ENCODE peak calls at places on chromosome 16, in seven cellular contexts. One of them, this sample, is unnamed.

GRCh38 chr16:66891360-66891759 is 11.0 kb downstream of the PDP2 start:
- DNase-seq in lung: no peak
- DNase-seq in brain microvascular endothelial cell: no peak
- DNase-seq in bronchial epithelial cell: no peak
- DNase-seq in transverse colon: no peak
- DNase-seq in fibroblast of the aortic adventitia: no peak
- DNase-seq in AG04449: no peak
- DNase-seq in this sample: no peak

GRCh38 chr16:25875956-25876608 is 184.3 kb downstream of the HS3ST4 start:
- DNase-seq in transverse colon: no peak
- DNase-seq in lung: no peak
- DNase-seq in bronchial epithelial cell: no peak
- DNase-seq in brain microvascular endothelial cell: no peak
- DNase-seq in AG04449: no peak
- DNase-seq in fibroblast of the aortic adventitia: no peak
- DNase-seq in this sample: no peak

GRCh38 chr16:81201267-81201666 is 37.2 kb upstream of the BCO1 start:
- DNase-seq in transverse colon: no peak
- DNase-seq in fibroblast of the aortic adventitia: peak; percentile 22
- DNase-seq in bronchial epithelial cell: no peak
- DNase-seq in AG04449: no peak
- DNase-seq in brain microvascular endothelial cell: no peak
- DNase-seq in lung: no peak
- DNase-seq in this sample: no peak

GRCh38 chr16:75928295-75928694 is 202.0 kb upstream of the CPHXL start:
- DNase-seq in AG04449: no peak
- DNase-seq in transverse colon: no peak
- DNase-seq in lung: no peak
- DNase-seq in fibroblast of the aortic adventitia: no peak
- DNase-seq in brain microvascular endothelial cell: no peak
- DNase-seq in bronchial epithelial cell: peak; percentile 42
- DNase-seq in this sample: no peak

GRCh38 chr16:14186007-14186953 is 115.2 kb downstream of the MRTFB start:
- DNase-seq in transverse colon: no peak
- DNase-seq in AG04449: no peak
- DNase-seq in lung: no peak
- DNase-seq in fibroblast of the aortic adventitia: peak; percentile 80
- DNase-seq in brain microvascular endothelial cell: peak; percentile 51
- DNase-seq in bronchial epithelial cell: peak; percentile 26
- DNase-seq in this sample: peak; percentile 76

GRCh38 chr16:48102083-48103008 is 53.4 kb downstream of the ABCC12 start:
- DNase-seq in fibroblast of the aortic adventitia: no peak
- DNase-seq in AG04449: no peak
- DNase-seq in lung: no peak
- DNase-seq in transverse colon: no peak
- DNase-seq in bronchial epithelial cell: no peak
- DNase-seq in brain microvascular endothelial cell: no peak
- DNase-seq in this sample: no peak

GRCh38 chr16:89922884-89923639 is at the start of gene TUBB3:
- DNase-seq in brain microvascular endothelial cell: peak; percentile 72
- DNase-seq in AG04449: no peak
- DNase-seq in fibroblast of the aortic adventitia: peak; percentile 77
- DNase-seq in transverse colon: peak; percentile 58
- DNase-seq in bronchial epithelial cell: peak; percentile 47
- DNase-seq in lung: peak; percentile 46
- DNase-seq in this sample: peak; percentile 84

GRCh38 chr16:86951831-86952598 is 365.2 kb downstream of the C16orf95 start:
- DNase-seq in fibroblast of the aortic adventitia: peak; percentile 96
- DNase-seq in lung: no peak
- DNase-seq in bronchial epithelial cell: peak; percentile 14
- DNase-seq in transverse colon: no peak
- DNase-seq in brain microvascular endothelial cell: peak; percentile 98
- DNase-seq in AG04449: peak; percentile 93
- DNase-seq in this sample: peak; percentile 100

GRCh38 chr16:48383877-48384304 is 1.3 kb downstream of the SIAH1 start:
- DNase-seq in fibroblast of the aortic adventitia: no peak
- DNase-seq in bronchial epithelial cell: peak; percentile 39
- DNase-seq in AG04449: no peak
- DNase-seq in transverse colon: peak; percentile 26
- DNase-seq in brain microvascular endothelial cell: no peak
- DNase-seq in lung: no peak
- DNase-seq in this sample: peak; percentile 42

GRCh38 chr16:3983081-3983520 is 102.6 kb upstream of the CREBBP start:
- DNase-seq in bronchial epithelial cell: peak; percentile 62
- DNase-seq in transverse colon: peak; percentile 76
- DNase-seq in fibroblast of the aortic adventitia: peak; percentile 60
- DNase-seq in AG04449: no peak
- DNase-seq in lung: peak; percentile 47
- DNase-seq in brain microvascular endothelial cell: peak; percentile 34
- DNase-seq in this sample: peak; percentile 56

DNA sequence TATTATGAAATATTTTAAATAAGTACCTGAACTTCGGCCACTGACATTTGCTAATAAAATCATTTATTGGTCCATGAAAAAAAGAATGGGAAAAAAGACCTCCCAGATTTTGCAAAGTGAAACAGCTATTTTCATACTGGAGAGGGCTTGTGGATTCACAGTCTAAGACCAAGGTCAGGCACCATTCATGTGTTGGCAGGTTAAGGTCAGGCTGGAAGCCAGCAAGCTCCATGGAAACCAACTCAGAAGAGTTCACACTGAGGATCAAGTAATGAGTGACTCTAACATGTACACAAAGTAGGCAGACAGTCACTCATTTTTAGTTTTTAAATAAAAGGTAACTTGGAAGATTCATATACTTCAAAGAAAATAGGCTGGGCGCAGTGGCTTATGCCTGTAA is 3.4 kb downstream of the DNAJA2 start:
- DNase-seq in lung: no peak
- DNase-seq in brain microvascular endothelial cell: no peak
- DNase-seq in transverse colon: no peak
- DNase-seq in bronchial epithelial cell: peak; percentile 5
- DNase-seq in AG04449: no peak
- DNase-seq in fibroblast of the aortic adventitia: no peak
- DNase-seq in this sample: no peak
- TF ChIP-seq CTCF in lung: no peak
- TF ChIP-seq CTCF in brain microvascular endothelial cell: no peak
- TF ChIP-seq CTCF in transverse colon: no peak
- TF ChIP-seq CTCF in bronchial epithelial cell: no peak
- TF ChIP-seq CTCF in AG04449: no peak
- TF ChIP-seq CTCF in fibroblast of the aortic adventitia: no peak
- TF ChIP-seq CTCF in this sample: no peak

GRCh38 chr16:28987170-28987853 is 2.5 kb downstream of the LAT start:
- DNase-seq in brain microvascular endothelial cell: no peak
- DNase-seq in bronchial epithelial cell: no peak
- DNase-seq in AG04449: no peak
- DNase-seq in transverse colon: no peak
- DNase-seq in lung: no peak
- DNase-seq in fibroblast of the aortic adventitia: no peak
- DNase-seq in this sample: no peak

GRCh38 chr16:28990375-28991040 is 5.7 kb downstream of the LAT start:
- DNase-seq in fibroblast of the aortic adventitia: no peak
- DNase-seq in bronchial epithelial cell: no peak
- DNase-seq in brain microvascular endothelial cell: no peak
- DNase-seq in transverse colon: no peak
- DNase-seq in lung: no peak
- DNase-seq in AG04449: no peak
- DNase-seq in this sample: no peak

GRCh38 chr16:28989363-28989762 is 4.5 kb downstream of the LAT start:
- DNase-seq in AG04449: no peak
- DNase-seq in transverse colon: no peak
- DNase-seq in brain microvascular endothelial cell: no peak
- DNase-seq in fibroblast of the aortic adventitia: no peak
- DNase-seq in bronchial epithelial cell: no peak
- DNase-seq in lung: no peak
- DNase-seq in this sample: no peak

GRCh38 chr16:28991687-28992086 is 6.8 kb downstream of the LAT start:
- DNase-seq in brain microvascular endothelial cell: no peak
- DNase-seq in fibroblast of the aortic adventitia: no peak
- DNase-seq in transverse colon: no peak
- DNase-seq in bronchial epithelial cell: no peak
- DNase-seq in AG04449: no peak
- DNase-seq in lung: no peak
- DNase-seq in this sample: no peak

GRCh38 chr16:28992496-28992895 is 7.6 kb downstream of the LAT start:
- DNase-seq in AG04449: no peak
- DNase-seq in brain microvascular endothelial cell: no peak
- DNase-seq in fibroblast of the aortic adventitia: no peak
- DNase-seq in bronchial epithelial cell: no peak
- DNase-seq in lung: no peak
- DNase-seq in transverse colon: no peak
- DNase-seq in this sample: no peak
- H3K4me3 ChIP-seq in AG04449: no peak overlapping the region
- H3K4me3 ChIP-seq in brain microvascular endothelial cell: no peak overlapping the region
- H3K4me3 ChIP-seq in fibroblast of the aortic adventitia: no peak overlapping the region
- H3K4me3 ChIP-seq in bronchial epithelial cell: no peak overlapping the region
- H3K4me3 ChIP-seq in lung: no peak overlapping the region
- H3K4me3 ChIP-seq in transverse colon: no peak overlapping the region
- H3K4me3 ChIP-seq in this sample: no peak overlapping the region

GRCh38 chr16:57679768-57680167 is 11.7 kb downstream of the ADGRG3 start:
- DNase-seq in AG04449: no peak
- DNase-seq in fibroblast of the aortic adventitia: no peak
- DNase-seq in transverse colon: no peak
- DNase-seq in lung: no peak
- DNase-seq in brain microvascular endothelial cell: no peak
- DNase-seq in bronchial epithelial cell: no peak
- DNase-seq in this sample: no peak

GRCh38 chr16:57679016-57679415 is 10.9 kb downstream of the ADGRG3 start:
- DNase-seq in lung: no peak
- DNase-seq in bronchial epithelial cell: no peak
- DNase-seq in fibroblast of the aortic adventitia: no peak
- DNase-seq in transverse colon: no peak
- DNase-seq in AG04449: no peak
- DNase-seq in brain microvascular endothelial cell: no peak
- DNase-seq in this sample: no peak

GRCh38 chr16:57676624-57677085 is 8.5 kb downstream of the ADGRG3 start:
- DNase-seq in AG04449: no peak
- DNase-seq in lung: no peak
- DNase-seq in fibroblast of the aortic adventitia: no peak
- DNase-seq in bronchial epithelial cell: no peak
- DNase-seq in brain microvascular endothelial cell: no peak
- DNase-seq in transverse colon: no peak
- DNase-seq in this sample: no peak

GRCh38 chr16:57675752-57676623 is 7.9 kb downstream of the ADGRG3 start:
- DNase-seq in lung: no peak
- DNase-seq in fibroblast of the aortic adventitia: peak; percentile 24
- DNase-seq in bronchial epithelial cell: peak; percentile 15
- DNase-seq in brain microvascular endothelial cell: no peak
- DNase-seq in AG04449: no peak
- DNase-seq in transverse colon: no peak
- DNase-seq in this sample: no peak

DNA sequence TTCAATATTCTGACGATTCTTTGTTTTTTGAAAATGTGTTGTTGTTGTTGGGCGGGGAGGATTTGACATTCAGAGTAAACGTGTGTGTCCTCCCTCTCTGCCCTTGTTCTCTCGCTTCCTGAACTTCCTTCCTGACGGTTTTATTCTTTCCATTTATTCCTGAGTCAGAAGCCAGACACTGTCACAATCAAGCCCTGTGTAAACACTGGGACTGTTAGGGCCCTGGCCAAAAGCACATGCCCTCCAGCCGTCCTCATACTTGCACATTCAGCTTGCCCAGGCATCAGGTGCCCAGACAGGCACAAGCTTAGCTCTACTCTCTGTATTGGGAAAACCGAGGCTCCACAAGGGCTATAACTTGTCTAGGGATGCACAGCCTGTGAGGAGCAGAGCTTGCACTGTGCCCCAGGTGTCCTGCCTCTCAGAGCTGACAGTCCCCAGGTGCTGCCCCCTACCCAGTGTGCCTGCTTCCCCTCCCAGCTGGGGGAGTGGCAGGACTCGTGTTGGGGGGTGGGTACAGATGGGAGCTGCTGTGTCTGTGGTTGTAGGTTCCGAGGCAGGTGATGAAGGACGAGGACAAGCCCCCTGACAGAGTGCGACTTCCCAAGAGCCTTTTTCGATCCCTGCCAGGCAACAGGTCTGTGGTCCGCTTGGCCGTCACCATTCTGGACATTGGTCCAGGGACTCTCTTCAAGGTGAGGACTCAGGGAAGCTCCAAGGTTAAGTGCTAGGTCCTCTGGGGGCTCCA is 9.7 kb downstream of the ADGRG3 start:
- DNase-seq in lung: no peak
- DNase-seq in AG04449: no peak
- DNase-seq in fibroblast of the aortic adventitia: no peak
- DNase-seq in bronchial epithelial cell: peak; percentile 53
- DNase-seq in brain microvascular endothelial cell: no peak
- DNase-seq in transverse colon: no peak
- DNase-seq in this sample: no peak
- TF ChIP-seq CTCF in lung: no peak
- TF ChIP-seq CTCF in AG04449: no peak
- TF ChIP-seq CTCF in fibroblast of the aortic adventitia: no peak
- TF ChIP-seq CTCF in bronchial epithelial cell: no peak
- TF ChIP-seq CTCF in brain microvascular endothelial cell: no peak
- TF ChIP-seq CTCF in transverse colon: no peak
- TF ChIP-seq CTCF in this sample: no peak

DNA sequence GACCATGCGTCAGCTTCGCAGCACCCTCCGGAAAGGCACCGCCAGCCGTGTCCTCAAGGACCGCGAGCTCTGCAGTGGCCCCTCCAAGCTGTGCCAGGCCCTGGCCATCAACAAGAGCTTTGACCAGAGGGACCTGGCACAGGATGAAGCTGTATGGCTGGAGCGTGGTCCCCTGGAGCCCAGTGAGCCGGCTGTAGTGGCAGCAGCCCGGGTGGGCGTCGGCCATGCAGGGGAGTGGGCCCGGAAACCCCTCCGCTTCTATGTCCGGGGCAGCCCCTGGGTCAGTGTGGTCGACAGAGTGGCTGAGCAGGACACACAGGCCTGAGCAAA is 7.4 kb downstream of the MPG start:
- DNase-seq in AG04449: no peak
- DNase-seq in lung: no peak
- DNase-seq in brain microvascular endothelial cell: no peak
- DNase-seq in fibroblast of the aortic adventitia: no peak
- DNase-seq in transverse colon: no peak
- DNase-seq in bronchial epithelial cell: no peak
- DNase-seq in this sample: no peak
- H3K4me3 ChIP-seq in AG04449: no peak overlapping the region
- H3K4me3 ChIP-seq in lung: no peak overlapping the region
- H3K4me3 ChIP-seq in brain microvascular endothelial cell: no peak overlapping the region
- H3K4me3 ChIP-seq in fibroblast of the aortic adventitia: no peak overlapping the region
- H3K4me3 ChIP-seq in transverse colon: no peak overlapping the region
- H3K4me3 ChIP-seq in bronchial epithelial cell: no peak overlapping the region
- H3K4me3 ChIP-seq in this sample: no peak overlapping the region

GRCh38 chr16:6446370-6446769 is 886.3 kb upstream of the RBFOX1 start:
- DNase-seq in AG04449: no peak
- DNase-seq in brain microvascular endothelial cell: no peak
- DNase-seq in bronchial epithelial cell: no peak
- DNase-seq in lung: no peak
- DNase-seq in fibroblast of the aortic adventitia: no peak
- DNase-seq in transverse colon: no peak
- DNase-seq in this sample: no peak
- TF ChIP-seq CTCF in AG04449: no peak
- TF ChIP-seq CTCF in brain microvascular endothelial cell: no peak
- TF ChIP-seq CTCF in bronchial epithelial cell: no peak
- TF ChIP-seq CTCF in lung: no peak
- TF ChIP-seq CTCF in fibroblast of the aortic adventitia: no peak
- TF ChIP-seq CTCF in transverse colon: no peak
- TF ChIP-seq CTCF in this sample: no peak